ENCODE peak calls at places on chromosomes 5 and 9, in six cellular contexts. W is D341Med, L is NCI-H345, F is tibial artery, Z is T-helper 1 cell, S is NCI-H774. U is an unnamed sample.

GRCh38 chr5:38796000-38796738 is 49.6 kb upstream of the OSMR start:
- DNase-seq in W (no peak), L (no peak), F (peak), Z (no peak), S (no peak), U (no peak)

GRCh38 chr5:166926098-166926497 is 1365.3 kb upstream of the WWC1 start:
- DNase-seq in W (no peak), L (no peak), F (no peak), Z (no peak), S (no peak), U (no peak)

GRCh38 chr9:119841005-119841404 is 471.8 kb upstream of the BRINP1 start:
- DNase-seq in W (no peak), L (no peak), F (no peak), Z (no peak), S (no peak), U (no peak)

GRCh38 chr9:101018391-101018990 is 10.0 kb upstream of the PLPPR1 start:
- DNase-seq in W (peak), L (peak), F (no peak), Z (no peak), S (no peak), U (no peak)

GRCh38 chr9:99085949-99086948 is 18.7 kb upstream of the TGFBR1 start:
- DNase-seq in W (no peak), L (no peak), F (peak), Z (no peak), S (no peak), U (no peak)

GRCh38 chr9:91899611-91900010 is 50.4 kb downstream of the ROR2 start:
- DNase-seq in W (no peak), L (no peak), F (no peak), Z (no peak), S (no peak), U (no peak)

GRCh38 chr5:78679905-78680304 is 31.3 kb upstream of the LHFPL2 start:
- DNase-seq in W (no peak), L (no peak), F (no peak), Z (no peak), S (no peak), U (no peak)

GRCh38 chr5:55897905-55898304 is 46.7 kb downstream of the IL31RA start:
- DNase-seq in W (no peak), L (no peak), F (peak), Z (no peak), S (no peak), U (no peak)

GRCh38 chr9:19171271-19171670 is 44.0 kb upstream of the PLIN2 start:
- DNase-seq in W (no peak), L (no peak), F (no peak), Z (no peak), S (no peak), U (no peak)

GRCh38 chr5:167143726-167144125 is 1147.7 kb upstream of the WWC1 start:
- DNase-seq in W (no peak), L (no peak), F (no peak), Z (no peak), S (no peak), U (no peak)

GRCh38 chr9:111798786-111799185 is 4.0 kb upstream of the SHOC1 start:
- DNase-seq in W (no peak), L (no peak), F (no peak), Z (no peak), S (no peak), U (no peak)

GRCh38 chr9:130129425-130130061 is 42.7 kb upstream of the NCS1 start:
- DNase-seq in W (no peak), L (no peak), F (no peak), Z (no peak), S (no peak), U (peak)

GRCh38 chr9:71910602-71911060 is 362 bp downstream of the ABHD17B start:
- DNase-seq in W (peak), L (no peak), F (peak), Z (no peak), S (no peak), U (no peak)

GRCh38 chr5:6644841-6645240 is 11.6 kb downstream of the SRD5A1 start:
- DNase-seq in W (no peak), L (no peak), F (no peak), Z (no peak), S (no peak), U (no peak)

GRCh38 chr9:38254756-38255155 is 137.7 kb upstream of the ALDH1B1 start:
- DNase-seq in W (no peak), L (no peak), F (no peak), Z (no peak), S (no peak), U (no peak)

GRCh38 chr9:6564370-6564769 is 81.2 kb downstream of the GLDC start:
- DNase-seq in W (no peak), L (no peak), F (no peak), Z (no peak), S (no peak), U (no peak)

GRCh38 chr9:129218918-129219317 is 40.9 kb upstream of the IER5L start:
- DNase-seq in W (no peak), L (no peak), F (no peak), Z (no peak), S (no peak), U (no peak)

GRCh38 chr9:75957095-75957494 is 66.6 kb downstream of the PCSK5 start:
- DNase-seq in W (no peak), L (no peak), F (no peak), Z (no peak), S (no peak), U (no peak)

GRCh38 chr5:315488-316209 is 5.9 kb upstream of the AHRR start:
- DNase-seq in W (no peak), L (no peak), F (no peak), Z (no peak), S (no peak), U (no peak)

GRCh38 chr9:134626576-134627416 is 14.8 kb upstream of the COL5A1 start:
- DNase-seq in W (no peak), L (no peak), F (peak), Z (no peak), S (no peak), U (no peak)

GRCh38 chr5:119808474-119808873 is 179.1 kb downstream of the FAM170A start:
- DNase-seq in W (no peak), L (no peak), F (no peak), Z (no peak), S (no peak), U (no peak)

GRCh38 chr5:96228449-96228848 is 204.6 kb downstream of the PCSK1 start:
- DNase-seq in W (no peak), L (no peak), F (no peak), Z (no peak), S (no peak), U (no peak)

GRCh38 chr5:38948501-38948900 is 102.7 kb downstream of the OSMR start:
- DNase-seq in W (no peak), L (no peak), F (no peak), Z (no peak), S (no peak), U (no peak)

GRCh38 chr9:114988962-114989599 is 58.7 kb upstream of the TNFSF8 start:
- DNase-seq in W (no peak), L (no peak), F (no peak), Z (no peak), S (no peak), U (no peak)

GRCh38 chr5:140554454-140554853 is 2.8 kb downstream of the SRA1 start:
- DNase-seq in W (no peak), L (no peak), F (no peak), Z (no peak), S (no peak), U (no peak)

GRCh38 chr9:126384926-126385325 is 58.3 kb downstream of the MVB12B start:
- DNase-seq in W (no peak), L (no peak), F (no peak), Z (no peak), S (no peak), U (no peak)

GRCh38 chr9:72909428-72909827 is 43.4 kb downstream of the ALDH1A1 start:
- DNase-seq in W (no peak), L (no peak), F (no peak), Z (no peak), S (no peak), U (no peak)

GRCh38 chr9:100322954-100323536 is 29.7 kb downstream of the TEX10 start:
- DNase-seq in W (peak), L (peak), F (no peak), Z (peak), S (peak), U (no peak)

GRCh38 chr5:167964529-167964928 is 326.9 kb upstream of the WWC1 start:
- DNase-seq in W (no peak), L (no peak), F (no peak), Z (no peak), S (no peak), U (no peak)

GRCh38 chr5:61311836-61312808 is 19.9 kb upstream of the ZSWIM6 start:
- DNase-seq in W (no peak), L (no peak), F (no peak), Z (no peak), S (no peak), U (no peak)

GRCh38 chr5:100600289-100600994 is 65.3 kb downstream of the FAM174A start:
- DNase-seq in W (no peak), L (no peak), F (no peak), Z (no peak), S (no peak), U (no peak)

U was measured in CD8-positive, alpha-beta T cell.